ENCODE peak calls at places on chromosomes 12 and 14, in ten cellular contexts. V, D, T, Q, C, M, F, G, A and X are unnamed samples.

GRCh38 chr12:47900480-47901129 is 4.2 kb downstream of the VDR start:
- DNase-seq in V (no peak), D (no peak), T (no peak), Q (no peak), C (no peak), M (no peak), F (peak; percentile 41), G (peak; percentile 60), A (no peak), X (no peak)

GRCh38 chr14:53953002-53953827 is 3.4 kb downstream of the BMP4 start:
- DNase-seq in V (peak; percentile 64), D (peak; percentile 74), T (peak; percentile 88), Q (peak; percentile 97), C (peak; percentile 88), M (peak; percentile 90), F (peak; percentile 94), G (no peak), A (peak; percentile 91), X (peak; percentile 88)

GRCh38 chr14:89041245-89041585 is 216.8 kb downstream of the TTC8 start:
- DNase-seq in V (no peak), D (no peak), T (peak; percentile 24), Q (no peak), C (no peak), M (no peak), F (no peak), G (no peak), A (no peak), X (no peak)

GRCh38 chr12:124279846-124280360 is 15.0 kb upstream of the RFLNA start:
- DNase-seq in V (no peak), D (no peak), T (no peak), Q (no peak), C (no peak), M (no peak), F (no peak), G (no peak), A (no peak), X (no peak)

GRCh38 chr12:101552277-101552676 is 42.5 kb upstream of the MYBPC1 start:
- DNase-seq in V (no peak), D (peak; percentile 65), T (no peak), Q (no peak), C (no peak), M (peak; percentile 96), F (no peak), G (no peak), A (no peak), X (peak; percentile 61)

GRCh38 chr12:75923964-75924666 is 107.5 kb downstream of the PHLDA1 start:
- DNase-seq in V (peak; percentile 27), D (no peak), T (no peak), Q (no peak), C (no peak), M (peak; percentile 38), F (no peak), G (peak; percentile 12), A (no peak), X (no peak)

GRCh38 chr14:59020382-59020781 is 168.1 kb upstream of the DAAM1 start:
- DNase-seq in V (peak; percentile 8), D (peak; percentile 46), T (no peak), Q (no peak), C (no peak), M (peak; percentile 51), F (no peak), G (peak; percentile 26), A (no peak), X (no peak)

GRCh38 chr14:89436274-89436656 is 19.2 kb upstream of the FOXN3 start:
- DNase-seq in V (no peak), D (no peak), T (no peak), Q (no peak), C (no peak), M (no peak), F (peak; percentile 38), G (no peak), A (no peak), X (no peak)

GRCh38 chr12:47651368-47652254 is 54.2 kb downstream of the RPAP3 start:
- DNase-seq in V (peak; percentile 35), D (peak; percentile 66), T (peak; percentile 66), Q (peak; percentile 55), C (peak; percentile 31), M (peak; percentile 73), F (peak; percentile 84), G (peak; percentile 74), A (peak; percentile 75), X (peak; percentile 79)

GRCh38 chr12:58247633-58248032 is 306.3 kb downstream of the ATP23 start:
- DNase-seq in V (no peak), D (no peak), T (no peak), Q (no peak), C (no peak), M (no peak), F (no peak), G (no peak), A (no peak), X (no peak)

GRCh38 chr14:91261115-91261514 is 16.6 kb upstream of the GPR68 start:
- DNase-seq in V (no peak), D (no peak), T (no peak), Q (no peak), C (no peak), M (no peak), F (no peak), G (peak; percentile 33), A (no peak), X (no peak)

GRCh38 chr12:102643871-102644551 is 163.6 kb upstream of the IGF1 start:
- DNase-seq in V (no peak), D (no peak), T (no peak), Q (peak; percentile 35), C (no peak), M (no peak), F (no peak), G (no peak), A (no peak), X (no peak)

GRCh38 chr14:68231832-68232642 is 412.5 kb downstream of the RAD51B start:
- DNase-seq in V (peak; percentile 52), D (peak; percentile 62), T (no peak), Q (no peak), C (no peak), M (no peak), F (no peak), G (no peak), A (no peak), X (no peak)

GRCh38 chr12:34597548-34598351 is 575.5 kb downstream of the ALG10 start:
- DNase-seq in V (no peak), D (no peak), T (no peak), Q (peak; percentile 20), C (no peak), M (no peak), F (peak; percentile 28), G (no peak), A (no peak), X (no peak)

GRCh38 chr12:12327802-12328201 is 22.2 kb downstream of the MANSC1 start:
- DNase-seq in V (peak; percentile 45), D (peak; percentile 73), T (no peak), Q (no peak), C (no peak), M (peak; percentile 79), F (no peak), G (peak; percentile 83), A (no peak), X (no peak)

GRCh38 chr14:90624228-90624627 is 192.0 kb downstream of the TTC7B start:
- DNase-seq in V (peak; percentile 54), D (peak; percentile 62), T (peak; percentile 42), Q (no peak), C (peak; percentile 32), M (no peak), F (peak; percentile 74), G (no peak), A (peak; percentile 84), X (no peak)

GRCh38 chr12:58757422-58757821 is 162.9 kb downstream of the LRIG3 start:
- DNase-seq in V (peak; percentile 96), D (peak; percentile 98), T (no peak), Q (no peak), C (no peak), M (peak; percentile 92), F (no peak), G (no peak), A (no peak), X (no peak)

GRCh38 chr14:88821888-88822287 is 2.6 kb upstream of the TTC8 start:
- DNase-seq in V (no peak), D (no peak), T (no peak), Q (no peak), C (no peak), M (no peak), F (no peak), G (no peak), A (no peak), X (no peak)

GRCh38 chr12:121537814-121538698 is 42.8 kb downstream of the KDM2B start:
- DNase-seq in V (no peak), D (no peak), T (no peak), Q (peak; percentile 75), C (no peak), M (no peak), F (peak; percentile 64), G (peak; percentile 50), A (no peak), X (peak; percentile 68)
- H3K27ac ChIP-seq in V (no peak overlapping the region), D (no peak overlapping the region), T (peak overlapping the region; percentile 75), Q (peak overlapping the region; percentile 90), C (peak overlapping the region; percentile 100), M (peak overlapping the region; percentile 39), F (peak overlapping the region; percentile 95), G (peak overlapping the region; percentile 93), A (peak overlapping the region; percentile 65), X (peak overlapping the region; percentile 93)

GRCh38 chr12:44375694-44376093 is 500.4 kb downstream of the NELL2 start:
- DNase-seq in V (no peak), D (no peak), T (no peak), Q (no peak), C (no peak), M (no peak), F (no peak), G (no peak), A (no peak), X (no peak)
- H3K27ac ChIP-seq in V (no peak overlapping the region), D (no peak overlapping the region), T (no peak overlapping the region), Q (no peak overlapping the region), C (no peak overlapping the region), M (no peak overlapping the region), F (no peak overlapping the region), G (no peak overlapping the region), A (no peak overlapping the region), X (no peak overlapping the region)

DNA sequence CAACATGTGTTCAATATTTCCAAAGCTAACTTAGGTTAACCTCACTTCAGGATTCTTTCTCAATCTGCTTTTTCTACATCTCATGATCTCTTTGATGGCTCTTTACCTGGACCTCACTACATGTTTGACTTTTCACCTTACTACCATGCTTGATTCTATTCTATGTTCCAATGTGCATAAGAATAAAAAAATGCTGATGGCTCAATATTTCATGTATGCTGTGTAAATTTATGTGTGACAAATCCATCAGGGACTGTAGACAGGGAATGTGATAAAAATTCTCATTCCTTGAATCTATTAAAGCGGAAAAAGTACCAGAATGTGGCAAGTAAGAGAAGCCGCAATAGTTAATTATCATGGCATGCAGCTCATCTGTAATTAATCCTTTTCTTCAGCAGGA is 276.8 kb upstream of the PRKD1 start:
- DNase-seq in V (no peak), D (no peak), T (no peak), Q (no peak), C (no peak), M (no peak), F (no peak), G (no peak), A (no peak), X (no peak)
- H3K27ac ChIP-seq in V (no peak overlapping the region), D (no peak overlapping the region), T (no peak overlapping the region), Q (no peak overlapping the region), C (no peak overlapping the region), M (no peak overlapping the region), F (no peak overlapping the region), G (no peak overlapping the region), A (no peak overlapping the region), X (no peak overlapping the region)

DNA sequence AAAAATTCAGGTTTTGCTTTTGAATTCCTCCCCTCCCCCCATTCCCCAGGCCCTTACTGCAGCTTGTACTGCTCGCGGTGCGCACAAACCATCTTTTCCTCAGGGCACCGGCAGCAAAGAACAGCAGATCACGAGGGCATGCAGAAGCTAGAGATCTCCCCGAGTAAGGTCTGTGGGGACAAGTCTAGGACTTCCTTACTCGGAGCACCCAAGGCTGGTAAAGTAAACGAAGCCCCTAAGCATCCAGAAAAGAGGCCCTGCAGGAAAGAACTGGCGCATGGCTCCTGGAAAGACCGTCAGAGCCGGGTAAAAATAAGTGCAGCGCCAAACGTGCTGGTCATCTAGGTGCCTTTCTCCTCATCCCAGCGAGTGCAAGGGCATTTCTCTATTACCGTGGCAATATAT is 709 bp downstream of the LDHB start:
- DNase-seq in V (peak; percentile 41), D (peak; percentile 50), T (peak; percentile 38), Q (no peak), C (peak; percentile 28), M (peak; percentile 58), F (peak; percentile 71), G (peak; percentile 67), A (no peak), X (no peak)
- H3K27ac ChIP-seq in V (peak overlapping the region; percentile 90), D (peak overlapping the region; percentile 89), T (peak overlapping the region; percentile 94), Q (peak overlapping the region; percentile 100), C (peak overlapping the region; percentile 97), M (peak overlapping the region; percentile 91), F (peak overlapping the region; percentile 97), G (peak overlapping the region; percentile 81), A (peak overlapping the region; percentile 84), X (peak overlapping the region; percentile 88)